ENCODE peak calls at places on chromosome 17, in seven cellular contexts. One of them, this sample, is unnamed.

GRCh38 chr17:50375858-50376538 is 3.0 kb downstream of the EME1 start:
- DNase-seq in IMR-90: no peak
- DNase-seq in stimulated activated CD8-positive, alpha-beta memory T cell treated with anti-CD3 and anti-CD28 coated beads, Interleukin-2, amount 100 ng/mL, for 1 hour: no peak
- DNase-seq in cerebellar cortex: no peak
- DNase-seq in heart left ventricle: no peak
- DNase-seq in A172: no peak
- DNase-seq in HFF-Myc: no peak
- DNase-seq in this sample: no peak

GRCh38 chr17:47934856-47935255 is 6.5 kb upstream of the PNPO start:
- DNase-seq in stimulated activated CD8-positive, alpha-beta memory T cell treated with anti-CD3 and anti-CD28 coated beads, Interleukin-2, amount 100 ng/mL, for 1 hour: no peak
- DNase-seq in heart left ventricle: no peak
- DNase-seq in cerebellar cortex: no peak
- DNase-seq in A172: peak; percentile 86
- DNase-seq in IMR-90: peak; percentile 45
- DNase-seq in HFF-Myc: no peak
- DNase-seq in this sample: peak; percentile 87

GRCh38 chr17:42179911-42180410 is 981 bp downstream of the KCNH4 start:
- DNase-seq in stimulated activated CD8-positive, alpha-beta memory T cell treated with anti-CD3 and anti-CD28 coated beads, Interleukin-2, amount 100 ng/mL, for 1 hour: no peak
- DNase-seq in cerebellar cortex: no peak
- DNase-seq in heart left ventricle: peak; percentile 56
- DNase-seq in IMR-90: peak; percentile 30
- DNase-seq in A172: no peak
- DNase-seq in HFF-Myc: no peak
- DNase-seq in this sample: peak; percentile 39

GRCh38 chr17:51759260-51759659 is 399.3 kb downstream of the CA10 start:
- DNase-seq in stimulated activated CD8-positive, alpha-beta memory T cell treated with anti-CD3 and anti-CD28 coated beads, Interleukin-2, amount 100 ng/mL, for 1 hour: no peak
- DNase-seq in IMR-90: no peak
- DNase-seq in HFF-Myc: no peak
- DNase-seq in heart left ventricle: no peak
- DNase-seq in A172: no peak
- DNase-seq in cerebellar cortex: no peak
- DNase-seq in this sample: no peak

GRCh38 chr17:45248132-45248936 is 13.6 kb downstream of the SPATA32 start:
- DNase-seq in stimulated activated CD8-positive, alpha-beta memory T cell treated with anti-CD3 and anti-CD28 coated beads, Interleukin-2, amount 100 ng/mL, for 1 hour: peak; percentile 65
- DNase-seq in heart left ventricle: no peak
- DNase-seq in HFF-Myc: no peak
- DNase-seq in IMR-90: no peak
- DNase-seq in A172: no peak
- DNase-seq in cerebellar cortex: peak; percentile 30
- DNase-seq in this sample: no peak

GRCh38 chr17:47266782-47267181 is 13.2 kb downstream of the ITGB3 start:
- DNase-seq in heart left ventricle: no peak
- DNase-seq in HFF-Myc: no peak
- DNase-seq in cerebellar cortex: no peak
- DNase-seq in A172: no peak
- DNase-seq in IMR-90: peak; percentile 51
- DNase-seq in stimulated activated CD8-positive, alpha-beta memory T cell treated with anti-CD3 and anti-CD28 coated beads, Interleukin-2, amount 100 ng/mL, for 1 hour: no peak
- DNase-seq in this sample: peak; percentile 41

GRCh38 chr17:77599699-77600098 is 358.8 kb upstream of the TNRC6C start:
- DNase-seq in heart left ventricle: no peak
- DNase-seq in A172: no peak
- DNase-seq in stimulated activated CD8-positive, alpha-beta memory T cell treated with anti-CD3 and anti-CD28 coated beads, Interleukin-2, amount 100 ng/mL, for 1 hour: no peak
- DNase-seq in cerebellar cortex: no peak
- DNase-seq in IMR-90: no peak
- DNase-seq in HFF-Myc: no peak
- DNase-seq in this sample: no peak

GRCh38 chr17:33202796-33203195 is 90.3 kb downstream of the ASIC2 start:
- DNase-seq in stimulated activated CD8-positive, alpha-beta memory T cell treated with anti-CD3 and anti-CD28 coated beads, Interleukin-2, amount 100 ng/mL, for 1 hour: no peak
- DNase-seq in IMR-90: no peak
- DNase-seq in A172: no peak
- DNase-seq in heart left ventricle: no peak
- DNase-seq in HFF-Myc: no peak
- DNase-seq in cerebellar cortex: no peak
- DNase-seq in this sample: no peak

GRCh38 chr17:39351508-39351907 is 49.9 kb downstream of the FBXL20 start:
- DNase-seq in heart left ventricle: no peak
- DNase-seq in A172: no peak
- DNase-seq in cerebellar cortex: no peak
- DNase-seq in IMR-90: no peak
- DNase-seq in stimulated activated CD8-positive, alpha-beta memory T cell treated with anti-CD3 and anti-CD28 coated beads, Interleukin-2, amount 100 ng/mL, for 1 hour: no peak
- DNase-seq in HFF-Myc: no peak
- DNase-seq in this sample: no peak

GRCh38 chr17:12089809-12090384 is 69.2 kb downstream of the MAP2K4 start:
- DNase-seq in A172: peak; percentile 44
- DNase-seq in IMR-90: peak; percentile 83
- DNase-seq in stimulated activated CD8-positive, alpha-beta memory T cell treated with anti-CD3 and anti-CD28 coated beads, Interleukin-2, amount 100 ng/mL, for 1 hour: no peak
- DNase-seq in cerebellar cortex: no peak
- DNase-seq in HFF-Myc: peak; percentile 20
- DNase-seq in heart left ventricle: no peak
- DNase-seq in this sample: peak; percentile 76

GRCh38 chr17:42252528-42253172 is 23.5 kb downstream of the STAT5B start:
- DNase-seq in cerebellar cortex: no peak
- DNase-seq in A172: peak; percentile 66
- DNase-seq in HFF-Myc: no peak
- DNase-seq in stimulated activated CD8-positive, alpha-beta memory T cell treated with anti-CD3 and anti-CD28 coated beads, Interleukin-2, amount 100 ng/mL, for 1 hour: no peak
- DNase-seq in IMR-90: no peak
- DNase-seq in heart left ventricle: no peak
- DNase-seq in this sample: peak; percentile 50

GRCh38 chr17:53680745-53681144 is 142.0 kb upstream of the KIF2B start:
- DNase-seq in HFF-Myc: no peak
- DNase-seq in A172: no peak
- DNase-seq in cerebellar cortex: no peak
- DNase-seq in stimulated activated CD8-positive, alpha-beta memory T cell treated with anti-CD3 and anti-CD28 coated beads, Interleukin-2, amount 100 ng/mL, for 1 hour: no peak
- DNase-seq in heart left ventricle: no peak
- DNase-seq in IMR-90: no peak
- DNase-seq in this sample: no peak

GRCh38 chr17:45639297-45639849 is 144.7 kb upstream of the CRHR1 start:
- DNase-seq in cerebellar cortex: no peak
- DNase-seq in heart left ventricle: no peak
- DNase-seq in stimulated activated CD8-positive, alpha-beta memory T cell treated with anti-CD3 and anti-CD28 coated beads, Interleukin-2, amount 100 ng/mL, for 1 hour: no peak
- DNase-seq in HFF-Myc: no peak
- DNase-seq in IMR-90: no peak
- DNase-seq in A172: no peak
- DNase-seq in this sample: no peak

GRCh38 chr17:3888343-3889171 is 4.3 kb downstream of the CAMKK1 start:
- DNase-seq in stimulated activated CD8-positive, alpha-beta memory T cell treated with anti-CD3 and anti-CD28 coated beads, Interleukin-2, amount 100 ng/mL, for 1 hour: no peak
- DNase-seq in heart left ventricle: peak; percentile 88
- DNase-seq in cerebellar cortex: peak; percentile 81
- DNase-seq in A172: peak; percentile 92
- DNase-seq in IMR-90: peak; percentile 94
- DNase-seq in HFF-Myc: peak; percentile 88
- DNase-seq in this sample: peak; percentile 96

GRCh38 chr17:13597723-13598347 is 3.9 kb downstream of the HS3ST3A1 start:
- DNase-seq in heart left ventricle: peak; percentile 27
- DNase-seq in stimulated activated CD8-positive, alpha-beta memory T cell treated with anti-CD3 and anti-CD28 coated beads, Interleukin-2, amount 100 ng/mL, for 1 hour: peak; percentile 11
- DNase-seq in A172: peak; percentile 73
- DNase-seq in IMR-90: peak; percentile 64
- DNase-seq in HFF-Myc: peak; percentile 29
- DNase-seq in cerebellar cortex: peak; percentile 62
- DNase-seq in this sample: peak; percentile 66

GRCh38 chr17:57235124-57235523 is 21.2 kb upstream of the MSI2 start:
- DNase-seq in stimulated activated CD8-positive, alpha-beta memory T cell treated with anti-CD3 and anti-CD28 coated beads, Interleukin-2, amount 100 ng/mL, for 1 hour: no peak
- DNase-seq in cerebellar cortex: no peak
- DNase-seq in A172: no peak
- DNase-seq in IMR-90: no peak
- DNase-seq in heart left ventricle: no peak
- DNase-seq in HFF-Myc: no peak
- DNase-seq in this sample: no peak

GRCh38 chr17:81514735-81515529 is 2.3 kb upstream of the ACTG1 start:
- DNase-seq in A172: peak; percentile 69
- DNase-seq in cerebellar cortex: peak; percentile 58
- DNase-seq in stimulated activated CD8-positive, alpha-beta memory T cell treated with anti-CD3 and anti-CD28 coated beads, Interleukin-2, amount 100 ng/mL, for 1 hour: peak; percentile 69
- DNase-seq in IMR-90: peak; percentile 82
- DNase-seq in HFF-Myc: peak; percentile 39
- DNase-seq in heart left ventricle: peak; percentile 91
- DNase-seq in this sample: peak; percentile 84

GRCh38 chr17:74868908-74869255 is 3.9 kb downstream of the FDXR start:
- DNase-seq in IMR-90: no peak
- DNase-seq in heart left ventricle: no peak
- DNase-seq in cerebellar cortex: no peak
- DNase-seq in stimulated activated CD8-positive, alpha-beta memory T cell treated with anti-CD3 and anti-CD28 coated beads, Interleukin-2, amount 100 ng/mL, for 1 hour: no peak
- DNase-seq in HFF-Myc: no peak
- DNase-seq in A172: no peak
- DNase-seq in this sample: no peak

GRCh38 chr17:81551458-81552243 is 502 bp downstream of the FAAP100 start:
- DNase-seq in cerebellar cortex: no peak
- DNase-seq in IMR-90: peak; percentile 16
- DNase-seq in stimulated activated CD8-positive, alpha-beta memory T cell treated with anti-CD3 and anti-CD28 coated beads, Interleukin-2, amount 100 ng/mL, for 1 hour: peak; percentile 9
- DNase-seq in HFF-Myc: no peak
- DNase-seq in A172: peak; percentile 28
- DNase-seq in heart left ventricle: peak; percentile 30
- DNase-seq in this sample: peak; percentile 66

GRCh38 chr17:48392836-48393235 is 37.2 kb downstream of the SKAP1 start:
- DNase-seq in IMR-90: no peak
- DNase-seq in stimulated activated CD8-positive, alpha-beta memory T cell treated with anti-CD3 and anti-CD28 coated beads, Interleukin-2, amount 100 ng/mL, for 1 hour: no peak
- DNase-seq in cerebellar cortex: no peak
- DNase-seq in HFF-Myc: peak; percentile 24
- DNase-seq in A172: no peak
- DNase-seq in heart left ventricle: no peak
- DNase-seq in this sample: no peak

GRCh38 chr17:8359769-8360168 is 16.7 kb downstream of the KRABD2 start:
- DNase-seq in HFF-Myc: peak; percentile 91
- DNase-seq in heart left ventricle: no peak
- DNase-seq in A172: peak; percentile 83
- DNase-seq in IMR-90: peak; percentile 96
- DNase-seq in stimulated activated CD8-positive, alpha-beta memory T cell treated with anti-CD3 and anti-CD28 coated beads, Interleukin-2, amount 100 ng/mL, for 1 hour: no peak
- DNase-seq in cerebellar cortex: no peak
- DNase-seq in this sample: peak; percentile 89

GRCh38 chr17:79019631-79020584 is 4.1 kb upstream of the C1QTNF1 start:
- DNase-seq in HFF-Myc: no peak
- DNase-seq in stimulated activated CD8-positive, alpha-beta memory T cell treated with anti-CD3 and anti-CD28 coated beads, Interleukin-2, amount 100 ng/mL, for 1 hour: peak; percentile 13
- DNase-seq in A172: peak; percentile 80
- DNase-seq in heart left ventricle: peak; percentile 86
- DNase-seq in IMR-90: peak; percentile 78
- DNase-seq in cerebellar cortex: peak; percentile 54
- DNase-seq in this sample: peak; percentile 90

GRCh38 chr17:37813753-37814152 is 68.9 kb upstream of the HNF1B start:
- DNase-seq in HFF-Myc: no peak
- DNase-seq in IMR-90: peak; percentile 100
- DNase-seq in A172: peak; percentile 99
- DNase-seq in stimulated activated CD8-positive, alpha-beta memory T cell treated with anti-CD3 and anti-CD28 coated beads, Interleukin-2, amount 100 ng/mL, for 1 hour: no peak
- DNase-seq in heart left ventricle: no peak
- DNase-seq in cerebellar cortex: no peak
- DNase-seq in this sample: peak; percentile 92

GRCh38 chr17:71966459-71967313 is 154.1 kb upstream of the SOX9 start:
- DNase-seq in stimulated activated CD8-positive, alpha-beta memory T cell treated with anti-CD3 and anti-CD28 coated beads, Interleukin-2, amount 100 ng/mL, for 1 hour: no peak
- DNase-seq in HFF-Myc: no peak
- DNase-seq in A172: no peak
- DNase-seq in cerebellar cortex: no peak
- DNase-seq in IMR-90: no peak
- DNase-seq in heart left ventricle: peak; percentile 60
- DNase-seq in this sample: no peak

This sample was measured in ELR.